ENCODE peak calls at places on chromosome 16, in six cellular contexts. U is globus pallidus, K is EL, H is GM23248, B is NCI-H146, G is mammary epithelial cell. Z is an unnamed sample.

GRCh38 chr16:58495861-58496331 is 4.0 kb upstream of the NDRG4 start:
- DNase-seq in U (peak; percentile 41), G (no peak), K (no peak), H (no peak), B (peak; percentile 42), Z (no peak)

GRCh38 chr16:89565506-89566372 is 5.3 kb downstream of the RPL13 start:
- DNase-seq in G (peak; percentile 79), B (no peak), U (no peak), K (peak; percentile 63), H (peak; percentile 71), Z (peak; percentile 79)

GRCh38 chr16:11296706-11297491 is 15.8 kb upstream of the PRM1 start:
- DNase-seq in H (no peak), U (no peak), K (no peak), B (no peak), G (peak; percentile 50), Z (no peak)

GRCh38 chr16:67483731-67484525 is 581 bp upstream of the AGRP start:
- DNase-seq in U (no peak), G (no peak), H (no peak), K (no peak), B (no peak), Z (no peak)

GRCh38 chr16:53744449-53744848 is 40.5 kb downstream of the FTO start:
- DNase-seq in H (no peak), B (peak; percentile 27), K (no peak), G (no peak), U (no peak), Z (peak; percentile 80)

GRCh38 chr16:89407282-89407924 is 83.0 kb downstream of the ANKRD11 start:
- DNase-seq in B (no peak), K (no peak), H (no peak), G (no peak), U (no peak), Z (no peak)

GRCh38 chr16:49838361-49838638 is 17.6 kb downstream of the ZNF423 start:
- DNase-seq in G (no peak), U (no peak), H (no peak), B (no peak), K (no peak), Z (no peak)

GRCh38 chr16:77223184-77223583 is 24.0 kb downstream of the SYCE1L start:
- DNase-seq in U (no peak), B (peak; percentile 6), G (no peak), K (peak; percentile 9), H (peak; percentile 8), Z (peak; percentile 42)

GRCh38 chr16:84535408-84535807 is 30.9 kb upstream of the MEAK7 start:
- DNase-seq in H (no peak), U (no peak), K (no peak), G (no peak), B (no peak), Z (no peak)

GRCh38 chr16:86384263-86384649 is 126.1 kb upstream of the FOXF1 start:
- DNase-seq in K (no peak), B (no peak), U (no peak), G (no peak), H (no peak), Z (no peak)

GRCh38 chr16:87276926-87277325 is 40.3 kb downstream of the C16orf95 start:
- DNase-seq in H (no peak), B (no peak), U (no peak), K (no peak), G (no peak), Z (no peak)

GRCh38 chr16:78390828-78391227 is 291.4 kb downstream of the WWOX start:
- DNase-seq in K (no peak), G (no peak), H (no peak), B (no peak), U (no peak), Z (no peak)